ENCODE peak calls at places on chromosomes 11 and 22, in four cellular contexts. One of them, this sample, is unnamed.

GRCh38 chr11:78350646-78351165 is 66.9 kb downstream of the GAB2 start:
- DNase-seq in foreskin fibroblast: peak
- DNase-seq in SK-N-SH: no peak
- DNase-seq in endothelial cell: peak
- DNase-seq in this sample: no peak

GRCh38 chr22:27911329-27911728 is 7.7 kb downstream of the PITPNB start:
- DNase-seq in foreskin fibroblast: no peak
- DNase-seq in SK-N-SH: no peak
- DNase-seq in endothelial cell: no peak
- DNase-seq in this sample: no peak

GRCh38 chr22:22815397-22816170 is 72.0 kb upstream of the IGLL5 start:
- DNase-seq in foreskin fibroblast: no peak
- DNase-seq in SK-N-SH: no peak
- DNase-seq in endothelial cell: no peak
- DNase-seq in this sample: peak

GRCh38 chr11:17734418-17734911 is at the start of gene KCNC1:
- DNase-seq in foreskin fibroblast: peak
- DNase-seq in SK-N-SH: peak
- DNase-seq in endothelial cell: peak
- DNase-seq in this sample: no peak

GRCh38 chr11:59551651-59552521 is 40.5 kb downstream of the OR4D9 start:
- DNase-seq in foreskin fibroblast: peak
- DNase-seq in SK-N-SH: peak
- DNase-seq in endothelial cell: peak
- DNase-seq in this sample: no peak

GRCh38 chr11:1935156-1936071 is 11.7 kb upstream of the MRPL23 start:
- DNase-seq in foreskin fibroblast: no peak
- DNase-seq in SK-N-SH: no peak
- DNase-seq in endothelial cell: no peak
- DNase-seq in this sample: no peak

GRCh38 chr11:128886401-128887119 is 4.6 kb upstream of the KCNJ5 start:
- DNase-seq in foreskin fibroblast: no peak
- DNase-seq in SK-N-SH: peak
- DNase-seq in endothelial cell: peak
- DNase-seq in this sample: no peak

GRCh38 chr11:114774599-114775365 is 96.5 kb downstream of the NXPE2 start:
- DNase-seq in foreskin fibroblast: no peak
- DNase-seq in SK-N-SH: peak
- DNase-seq in endothelial cell: peak
- DNase-seq in this sample: no peak

GRCh38 chr22:20565079-20565734 is 57.8 kb downstream of the MED15 start:
- DNase-seq in foreskin fibroblast: peak
- DNase-seq in SK-N-SH: no peak
- DNase-seq in endothelial cell: no peak
- DNase-seq in this sample: no peak

GRCh38 chr11:45857834-45858492 is 10.7 kb downstream of the CRY2 start:
- DNase-seq in foreskin fibroblast: peak
- DNase-seq in SK-N-SH: peak
- DNase-seq in endothelial cell: no peak
- DNase-seq in this sample: no peak

GRCh38 chr11:70699294-70700221 is 301.2 kb downstream of the CTTN start:
- DNase-seq in foreskin fibroblast: no peak
- DNase-seq in SK-N-SH: peak
- DNase-seq in endothelial cell: peak
- DNase-seq in this sample: no peak

GRCh38 chr22:31148516-31148915 is 8.2 kb upstream of the PLA2G3 start:
- DNase-seq in foreskin fibroblast: peak
- DNase-seq in SK-N-SH: no peak
- DNase-seq in endothelial cell: no peak
- DNase-seq in this sample: no peak

GRCh38 chr11:68946416-68947090 is 34.2 kb downstream of the MRGPRD start:
- DNase-seq in foreskin fibroblast: peak
- DNase-seq in SK-N-SH: peak
- DNase-seq in endothelial cell: no peak
- DNase-seq in this sample: no peak

GRCh38 chr11:78424334-78425270 is 7.0 kb upstream of the GAB2 start:
- DNase-seq in foreskin fibroblast: peak
- DNase-seq in SK-N-SH: peak
- DNase-seq in endothelial cell: no peak
- DNase-seq in this sample: no peak

GRCh38 chr11:8206251-8207079 is 37.6 kb upstream of the RIC3 start:
- DNase-seq in foreskin fibroblast: no peak
- DNase-seq in SK-N-SH: peak
- DNase-seq in endothelial cell: peak
- DNase-seq in this sample: no peak

GRCh38 chr11:96200243-96200642 is 142.8 kb downstream of the MAML2 start:
- DNase-seq in foreskin fibroblast: peak
- DNase-seq in SK-N-SH: no peak
- DNase-seq in endothelial cell: no peak
- DNase-seq in this sample: no peak

GRCh38 chr22:35452351-35452781 is 52.4 kb downstream of the MCM5 start:
- DNase-seq in foreskin fibroblast: no peak
- DNase-seq in SK-N-SH: no peak
- DNase-seq in endothelial cell: no peak
- DNase-seq in this sample: no peak

GRCh38 chr11:8658210-8658968 is 24.1 kb downstream of the TRIM66 start:
- DNase-seq in foreskin fibroblast: peak
- DNase-seq in SK-N-SH: no peak
- DNase-seq in endothelial cell: no peak
- DNase-seq in this sample: no peak

GRCh38 chr22:49299821-49300231 is 527.8 kb downstream of the BRD1 start:
- DNase-seq in foreskin fibroblast: no peak
- DNase-seq in SK-N-SH: no peak
- DNase-seq in endothelial cell: no peak
- DNase-seq in this sample: peak

GRCh38 chr11:62604460-62605130 is 2.9 kb upstream of the MTA2 start:
- DNase-seq in foreskin fibroblast: no peak
- DNase-seq in SK-N-SH: no peak
- DNase-seq in endothelial cell: no peak
- DNase-seq in this sample: no peak
- TF ChIP-seq CTCF in foreskin fibroblast: no peak
- TF ChIP-seq CTCF in SK-N-SH: no peak
- TF ChIP-seq CTCF in endothelial cell: no peak
- TF ChIP-seq CTCF in this sample: no peak

GRCh38 chr11:111586305-111586915 is 15.8 kb upstream of the SIK2 start:
- DNase-seq in foreskin fibroblast: peak
- DNase-seq in SK-N-SH: peak
- DNase-seq in endothelial cell: peak
- DNase-seq in this sample: no peak
- TF ChIP-seq CTCF in foreskin fibroblast: peak
- TF ChIP-seq CTCF in SK-N-SH: peak
- TF ChIP-seq CTCF in endothelial cell: peak
- TF ChIP-seq CTCF in this sample: peak

GRCh38 chr11:118060879-118061278 is 16.0 kb upstream of the TMPRSS4 start:
- DNase-seq in foreskin fibroblast: no peak
- DNase-seq in SK-N-SH: no peak
- DNase-seq in endothelial cell: no peak
- DNase-seq in this sample: no peak
- TF ChIP-seq CTCF in foreskin fibroblast: no peak
- TF ChIP-seq CTCF in SK-N-SH: no peak
- TF ChIP-seq CTCF in endothelial cell: no peak
- TF ChIP-seq CTCF in this sample: no peak

GRCh38 chr22:24822471-24822870 is 16.5 kb downstream of the SGSM1 start:
- DNase-seq in foreskin fibroblast: no peak
- DNase-seq in SK-N-SH: no peak
- DNase-seq in endothelial cell: no peak
- DNase-seq in this sample: no peak
- TF ChIP-seq CTCF in foreskin fibroblast: no peak
- TF ChIP-seq CTCF in SK-N-SH: no peak
- TF ChIP-seq CTCF in endothelial cell: no peak
- TF ChIP-seq CTCF in this sample: no peak

This sample was measured in esophagus muscularis mucosa.